ENCODE peak calls at places on chromosomes 13 and 19, in seven cellular contexts. X is breast epithelium; T is uterus; S is effector memory CD4-positive, alpha-beta T cell; H is colonic mucosa; F is transverse colon; Y is DND-41. L is an unnamed sample.

GRCh38 chr13:73492811-73493210 is 434.0 kb downstream of the KLF5 start:
- DNase-seq in X (no peak), T (no peak), S (no peak), H (no peak), F (no peak), Y (no peak), L (no peak)

GRCh38 chr19:10749435-10750384 is 31.8 kb downstream of the DNM2 start:
- DNase-seq in X (no peak), T (no peak), S (no peak), H (peak; percentile 92), F (peak; percentile 84), Y (no peak), L (no peak)

GRCh38 chr13:24692541-24692940 is 12.3 kb downstream of the ATP12A start:
- DNase-seq in X (no peak), T (no peak), S (no peak), H (no peak), F (no peak), Y (no peak), L (no peak)

GRCh38 chr19:57465680-57466381 is 8.9 kb upstream of the VN1R1 start:
- DNase-seq in X (no peak), T (no peak), S (no peak), H (no peak), F (peak; percentile 17), Y (peak; percentile 64), L (peak; percentile 67)

GRCh38 chr13:36789061-36789460 is 30.0 kb upstream of the RFXAP start:
- DNase-seq in X (no peak), T (no peak), S (no peak), H (no peak), F (no peak), Y (no peak), L (no peak)

GRCh38 chr13:76723551-76724232 is 162.5 kb downstream of the KCTD12 start:
- DNase-seq in X (no peak), T (no peak), S (no peak), H (no peak), F (peak; percentile 11), Y (peak; percentile 17), L (peak; percentile 10)

GRCh38 chr19:56597696-56598095 is 2.6 kb downstream of the ZNF71 start:
- DNase-seq in X (no peak), T (no peak), S (no peak), H (no peak), F (no peak), Y (no peak), L (no peak)

GRCh38 chr19:56765107-56765506 is 75.4 kb downstream of the PEG3 start:
- DNase-seq in X (peak; percentile 23), T (peak; percentile 65), S (no peak), H (peak; percentile 33), F (peak; percentile 26), Y (no peak), L (peak; percentile 74)

GRCh38 chr13:113022391-113023216 is 53.6 kb downstream of the MCF2L start:
- DNase-seq in X (no peak), T (no peak), S (no peak), H (no peak), F (no peak), Y (no peak), L (no peak)

GRCh38 chr13:94033830-94034642 is 445.4 kb downstream of the DCT start:
- DNase-seq in X (no peak), T (no peak), S (no peak), H (no peak), F (no peak), Y (no peak), L (no peak)

GRCh38 chr19:5225486-5226345 is 114.9 kb downstream of the PTPRS start:
- DNase-seq in X (no peak), T (no peak), S (no peak), H (no peak), F (no peak), Y (peak; percentile 22), L (peak; percentile 44)

GRCh38 chr13:34207334-34207733 is 389.4 kb downstream of the RFC3 start:
- DNase-seq in X (no peak), T (no peak), S (no peak), H (no peak), F (no peak), Y (no peak), L (peak; percentile 29)

GRCh38 chr13:31399690-31400089 is 199.9 kb downstream of the B3GLCT start:
- DNase-seq in X (no peak), T (no peak), S (no peak), H (no peak), F (no peak), Y (no peak), L (no peak)

GRCh38 chr13:112073245-112074138 is 6.5 kb downstream of the SOX1 start:
- DNase-seq in X (no peak), T (no peak), S (no peak), H (no peak), F (no peak), Y (no peak), L (no peak)

GRCh38 chr19:6767081-6767356 is 216 bp downstream of the SH2D3A start:
- DNase-seq in X (no peak), T (no peak), S (no peak), H (peak; percentile 73), F (no peak), Y (no peak), L (no peak)

GRCh38 chr19:11018179-11018578 is 57.3 kb downstream of the SMARCA4 start:
- DNase-seq in X (peak; percentile 67), T (peak; percentile 46), S (no peak), H (peak; percentile 75), F (peak; percentile 67), Y (no peak), L (no peak)

GRCh38 chr13:113125506-113126264 is 3.1 kb downstream of the F10 start:
- DNase-seq in X (no peak), T (no peak), S (no peak), H (no peak), F (no peak), Y (no peak), L (no peak)

GRCh38 chr19:11379857-11380350 is 4.2 kb downstream of the EPOR start:
- DNase-seq in X (no peak), T (no peak), S (no peak), H (no peak), F (no peak), Y (no peak), L (no peak)

GRCh38 chr19:38290631-38291147 is 13.4 kb upstream of the C19orf33 start:
- DNase-seq in X (peak; percentile 93), T (no peak), S (no peak), H (no peak), F (no peak), Y (no peak), L (peak; percentile 74)

GRCh38 chr19:53308339-53308811 is 25.2 kb upstream of the ZNF845 start:
- DNase-seq in X (no peak), T (no peak), S (no peak), H (no peak), F (no peak), Y (peak; percentile 61), L (peak; percentile 14)

GRCh38 chr19:53311897-53312296 is 21.7 kb upstream of the ZNF845 start:
- DNase-seq in X (no peak), T (no peak), S (no peak), H (no peak), F (no peak), Y (no peak), L (no peak)

DNA sequence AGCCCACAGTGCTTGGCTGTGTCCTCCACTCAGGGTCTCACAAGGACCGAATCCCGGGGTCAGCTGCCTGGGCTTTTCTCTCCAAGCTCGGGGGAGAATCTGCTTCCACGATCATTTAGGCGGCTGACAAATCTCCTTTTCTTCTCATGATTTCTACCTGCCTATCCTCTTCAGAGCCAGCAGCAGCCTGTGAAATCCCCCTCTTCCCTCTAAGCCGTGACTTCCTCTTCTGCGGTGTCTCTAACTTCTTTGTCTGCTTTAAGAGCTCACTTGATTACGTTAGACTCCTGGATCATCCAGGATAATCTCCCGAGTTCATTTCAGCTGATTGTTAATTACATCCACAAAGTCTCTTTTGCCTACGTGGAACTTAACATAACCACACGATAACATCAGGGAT is 22.5 kb upstream of the ZNF845 start:
- DNase-seq in X (no peak), T (no peak), S (no peak), H (no peak), F (no peak), Y (no peak), L (no peak)
- H3K4me1 ChIP-seq in X (no peaks in the 10 kb centered on the region), T (no peaks in the 10 kb centered on the region), S (no peaks in the 10 kb centered on the region), H (no peaks in the 10 kb centered on the region), F (peaks cover 3% of the 10 kb centered on the region), Y (peaks cover 9% of the 10 kb centered on the region), L (no peaks in the 10 kb centered on the region)

GRCh38 chr19:40583283-40583682 is 6.6 kb downstream of the SHKBP1 start:
- DNase-seq in X (no peak), T (no peak), S (no peak), H (no peak), F (no peak), Y (no peak), L (no peak)

GRCh38 chr19:40586611-40587010 is 9.9 kb downstream of the SHKBP1 start:
- DNase-seq in X (no peak), T (no peak), S (no peak), H (no peak), F (no peak), Y (no peak), L (no peak)

GRCh38 chr19:40585677-40586422 is 9.2 kb downstream of the SHKBP1 start:
- DNase-seq in X (no peak), T (no peak), S (no peak), H (no peak), F (no peak), Y (no peak), L (no peak)

GRCh38 chr19:40584007-40584406 is 7.3 kb downstream of the SHKBP1 start:
- DNase-seq in X (no peak), T (no peak), S (no peak), H (no peak), F (no peak), Y (no peak), L (no peak)

GRCh38 chr19:40585241-40585640 is 8.6 kb downstream of the SHKBP1 start:
- DNase-seq in X (no peak), T (no peak), S (no peak), H (no peak), F (no peak), Y (no peak), L (no peak)
- H3K27ac ChIP-seq in X (no peak overlapping the region), T (no peak overlapping the region), S (no peak overlapping the region), H (no peak overlapping the region), F (no peak overlapping the region), Y (no peak overlapping the region), L (no peak overlapping the region)

GRCh38 chr19:53910170-53910518 is 1.1 kb downstream of the CACNG7 start:
- DNase-seq in X (no peak), T (no peak), S (no peak), H (no peak), F (no peak), Y (no peak), L (no peak)
- H3K4me3 ChIP-seq in X (no peak overlapping the region), T (no peak overlapping the region), S (no peak overlapping the region), H (no peak overlapping the region), F (no peak overlapping the region), Y (no peak overlapping the region), L (no peak overlapping the region)

GRCh38 chr13:47853236-47853635 is 147.8 kb downstream of the SUCLA2 start:
- DNase-seq in X (no peak), T (no peak), S (no peak), H (no peak), F (no peak), Y (no peak), L (no peak)
- H3K4me1 ChIP-seq in X (no peaks in the 10 kb centered on the region), T (no peaks in the 10 kb centered on the region), S (no peaks in the 10 kb centered on the region), H (no peaks in the 10 kb centered on the region), F (no peaks in the 10 kb centered on the region), Y (no peaks in the 10 kb centered on the region), L (no peaks in the 10 kb centered on the region)